ENCODE peak calls at places on chromosomes 1 and 21, in ten cellular contexts. Q, B, S, L, M, U, Z, Y, H and J are unnamed samples.

GRCh38 chr1:39877980-39878956 is 5.0 kb downstream of the TRIT1 start:
- DNase-seq in M (no peak), Z (no peak), Y (no peak), L (no peak), S (no peak), U (no peak), Q (no peak), H (no peak), B (no peak), J (no peak)

GRCh38 chr1:234875953-234876814 is 252.5 kb downstream of the TOMM20 start:
- DNase-seq in Z (no peak), S (no peak), Q (no peak), Y (no peak), L (no peak), B (peak), U (no peak), H (no peak), M (no peak), J (peak)

GRCh38 chr1:64941466-64942117 is 24.8 kb downstream of the JAK1 start:
- DNase-seq in B (no peak), Z (no peak), S (no peak), Y (no peak), Q (no peak), M (no peak), H (no peak), U (no peak), L (peak), J (no peak)

GRCh38 chr1:227763246-227764018 is 28.2 kb downstream of the SNAP47 start:
- DNase-seq in S (no peak), H (no peak), L (no peak), Y (no peak), Q (no peak), M (no peak), B (no peak), Z (no peak), U (no peak), J (no peak)

GRCh38 chr1:112172294-112172882 is 182.9 kb upstream of the KCND3 start:
- DNase-seq in Q (no peak), M (no peak), U (peak), L (no peak), Z (no peak), H (no peak), B (peak), S (peak), Y (peak), J (peak)

GRCh38 chr1:201501144-201501543 is 5.8 kb downstream of the CSRP1 start:
- DNase-seq in Y (no peak), Z (no peak), S (peak), H (no peak), M (no peak), Q (no peak), B (no peak), L (no peak), U (no peak), J (no peak)

GRCh38 chr21:43911015-43911934 is 46.3 kb downstream of the AGPAT3 start:
- DNase-seq in M (no peak), B (no peak), H (no peak), U (no peak), S (no peak), Z (no peak), L (no peak), Q (no peak), Y (no peak), J (no peak)

GRCh38 chr1:237482777-237483176 is 407.9 kb downstream of the ZP4 start:
- DNase-seq in Z (no peak), M (no peak), L (no peak), U (no peak), S (no peak), B (no peak), Y (no peak), Q (no peak), H (no peak), J (no peak)

GRCh38 chr1:8217011-8217711 is 100.8 kb upstream of the SLC45A1 start:
- DNase-seq in S (no peak), B (peak), M (no peak), Y (peak), L (no peak), U (no peak), H (no peak), Q (no peak), Z (peak), J (no peak)

GRCh38 chr1:157153743-157154142 is 15.5 kb upstream of the ETV3 start:
- DNase-seq in H (no peak), B (no peak), Z (no peak), S (no peak), Q (no peak), U (no peak), L (no peak), Y (no peak), M (no peak), J (no peak)

GRCh38 chr1:28122183-28122582 is 33.8 kb upstream of the EYA3 start:
- DNase-seq in Y (no peak), Q (no peak), H (no peak), S (peak), U (no peak), B (no peak), L (no peak), M (no peak), Z (no peak), J (peak)

GRCh38 chr1:243397613-243398321 is 141.9 kb downstream of the SDCCAG8 start:
- DNase-seq in M (no peak), B (no peak), H (no peak), U (no peak), Z (no peak), S (no peak), Y (no peak), L (no peak), Q (no peak), J (no peak)

GRCh38 chr1:15757575-15758401 is 807 bp upstream of the FBLIM1 start:
- DNase-seq in L (no peak), U (no peak), H (no peak), Q (no peak), B (no peak), Z (no peak), S (peak), M (no peak), Y (no peak), J (peak)

GRCh38 chr1:55039342-55040082 is at the start of gene PCSK9:
- DNase-seq in M (no peak), Z (no peak), U (peak), B (no peak), Q (no peak), S (no peak), H (no peak), Y (no peak), L (no peak), J (no peak)

GRCh38 chr21:38531610-38532009 is 33.3 kb upstream of the ERG start:
- DNase-seq in Z (no peak), S (no peak), H (no peak), M (no peak), Y (no peak), U (no peak), B (no peak), L (no peak), Q (no peak), J (no peak)

GRCh38 chr1:25167269-25168192 is 64.8 kb downstream of the SYF2 start:
- DNase-seq in Z (no peak), Q (no peak), Y (no peak), B (no peak), L (no peak), M (no peak), U (no peak), H (no peak), S (no peak), J (no peak)

GRCh38 chr1:6367381-6368007 is 26.1 kb downstream of the ACOT7 start:
- DNase-seq in Q (no peak), Z (no peak), L (no peak), B (no peak), S (no peak), M (no peak), U (no peak), H (no peak), Y (no peak), J (no peak)

GRCh38 chr1:99820546-99820945 is 29.6 kb upstream of the AGL start:
- DNase-seq in Q (no peak), Z (no peak), L (no peak), M (no peak), S (no peak), Y (peak), B (peak), H (no peak), U (no peak), J (no peak)

GRCh38 chr1:11736746-11737639 is 1.1 kb downstream of the AGTRAP start:
- DNase-seq in Q (peak), L (no peak), Y (peak), B (peak), S (peak), U (no peak), H (peak), M (no peak), Z (peak), J (peak)

GRCh38 chr1:94316183-94316582 is 78.8 kb upstream of the ARHGAP29 start:
- DNase-seq in L (no peak), Y (no peak), M (no peak), B (no peak), H (no peak), Z (no peak), Q (no peak), S (no peak), U (no peak), J (no peak)

GRCh38 chr1:97441966-97442365 is 478.9 kb downstream of the DPYD start:
- DNase-seq in U (no peak), H (no peak), M (no peak), L (no peak), S (no peak), Z (no peak), B (no peak), Q (no peak), Y (no peak), J (no peak)

GRCh38 chr1:77370588-77371306 is 88.9 kb downstream of the AK5 start:
- DNase-seq in Z (no peak), U (no peak), Y (no peak), H (no peak), Q (no peak), L (no peak), B (no peak), M (no peak), S (peak), J (no peak)

GRCh38 chr1:67853704-67854103 is 20.4 kb upstream of the GNG12 start:
- DNase-seq in Q (no peak), B (peak), L (peak), U (peak), H (peak), Y (no peak), S (peak), M (no peak), Z (no peak), J (peak)

GRCh38 chr1:101253976-101254660 is 17.3 kb downstream of the S1PR1 start:
- DNase-seq in M (no peak), H (no peak), S (peak), Y (no peak), L (no peak), Q (no peak), B (no peak), U (no peak), Z (no peak), J (no peak)

GRCh38 chr21:44822484-44823178 is 4.8 kb upstream of the SUMO3 start:
- DNase-seq in B (no peak), S (no peak), H (no peak), U (no peak), L (no peak), Y (no peak), M (no peak), Q (no peak), Z (no peak), J (no peak)

GRCh38 chr1:185674201-185674600 is 60.0 kb upstream of the HMCN1 start:
- DNase-seq in Y (peak), H (no peak), M (no peak), S (no peak), L (no peak), Q (peak), Z (no peak), U (no peak), B (no peak), J (no peak)

GRCh38 chr1:65174585-65174984 is 26.6 kb downstream of the AK4 start:
- DNase-seq in Z (no peak), Y (no peak), B (no peak), H (no peak), S (peak), M (no peak), U (no peak), Q (no peak), L (no peak), J (peak)

GRCh38 chr1:232111616-232112015 is 485.0 kb downstream of the DISC1 start:
- DNase-seq in Q (no peak), H (no peak), M (no peak), Z (no peak), B (no peak), L (no peak), Y (no peak), U (no peak), S (no peak), J (no peak)

GRCh38 chr1:3504151-3504822 is 49.8 kb downstream of the ARHGEF16 start:
- DNase-seq in U (no peak), H (no peak), B (no peak), S (peak), L (no peak), Z (no peak), M (no peak), Q (no peak), Y (no peak), J (peak)

GRCh38 chr1:231338270-231339128 is at the start of gene SPRTN:
- DNase-seq in U (no peak), L (no peak), M (no peak), S (no peak), Y (no peak), Q (no peak), H (peak), B (no peak), Z (no peak), J (no peak)

GRCh38 chr21:22374218-22374969 is 1376.2 kb downstream of the NCAM2 start:
- DNase-seq in Q (no peak), Y (no peak), S (no peak), L (no peak), U (peak), B (no peak), Z (no peak), H (no peak), M (no peak), J (no peak)

GRCh38 chr1:112517231-112517630 is 8.5 kb downstream of the WNT2B start:
- DNase-seq in L (no peak), H (no peak), U (no peak), M (no peak), B (no peak), S (no peak), Q (no peak), Y (no peak), Z (no peak), J (no peak)

GRCh38 chr1:193031431-193031830 is 27.7 kb downstream of the UCHL5 start:
- DNase-seq in B (no peak), Z (no peak), S (peak), H (no peak), Y (no peak), L (no peak), U (no peak), Q (no peak), M (no peak), J (peak)

GRCh38 chr1:147781056-147781471 is 20.7 kb upstream of the GJA5 start:
- DNase-seq in H (no peak), Z (no peak), M (no peak), L (no peak), Y (no peak), U (peak), S (no peak), Q (no peak), B (no peak), J (peak)

GRCh38 chr1:145985502-145986439 is 10.6 kb downstream of the TXNIP start:
- DNase-seq in Z (no peak), Q (peak), Y (no peak), B (no peak), U (no peak), H (no peak), S (peak), L (no peak), M (no peak), J (peak)

GRCh38 chr1:218829143-218829542 is 344.5 kb upstream of the LYPLAL1 start:
- DNase-seq in S (peak), Z (no peak), M (no peak), H (no peak), Q (no peak), Y (no peak), U (no peak), B (no peak), L (no peak), J (no peak)